ENCODE peak calls at places on chromosomes 2 and 18, in six cellular contexts. One of them, this sample, is unnamed.

GRCh38 chr2:231245253-231246094 is 47.0 kb downstream of the ARMC9 start:
- DNase-seq in LHCN-M2: no peak
- DNase-seq in activated naive CD8-positive, alpha-beta T cell treated with anti-CD3 and anti-CD28 coated beads for 36 hours: no peak
- DNase-seq in NCI-H1092 treated with DMSO at 0.1 percent for 48 hours: no peak
- DNase-seq in activated gamma-delta T cell: no peak
- DNase-seq in A549: no peak
- DNase-seq in this sample: no peak

GRCh38 chr2:18891598-18892345 is 302.4 kb upstream of the NT5C1B start:
- DNase-seq in LHCN-M2: no peak
- DNase-seq in activated naive CD8-positive, alpha-beta T cell treated with anti-CD3 and anti-CD28 coated beads for 36 hours: no peak
- DNase-seq in NCI-H1092 treated with DMSO at 0.1 percent for 48 hours: no peak
- DNase-seq in activated gamma-delta T cell: no peak
- DNase-seq in A549: no peak
- DNase-seq in this sample: no peak

GRCh38 chr2:196113061-196113974 is 44.7 kb upstream of the DNAH7 start:
- DNase-seq in LHCN-M2: peak; percentile 67
- DNase-seq in activated naive CD8-positive, alpha-beta T cell treated with anti-CD3 and anti-CD28 coated beads for 36 hours: no peak
- DNase-seq in NCI-H1092 treated with DMSO at 0.1 percent for 48 hours: no peak
- DNase-seq in activated gamma-delta T cell: no peak
- DNase-seq in A549: no peak
- DNase-seq in this sample: peak; percentile 54

GRCh38 chr18:25990473-25990872 is 99.9 kb downstream of the SS18 start:
- DNase-seq in LHCN-M2: no peak
- DNase-seq in activated naive CD8-positive, alpha-beta T cell treated with anti-CD3 and anti-CD28 coated beads for 36 hours: no peak
- DNase-seq in NCI-H1092 treated with DMSO at 0.1 percent for 48 hours: no peak
- DNase-seq in activated gamma-delta T cell: no peak
- DNase-seq in A549: no peak
- DNase-seq in this sample: no peak

GRCh38 chr18:9736942-9737813 is 29.1 kb downstream of the RAB31 start:
- DNase-seq in LHCN-M2: peak; percentile 77
- DNase-seq in activated naive CD8-positive, alpha-beta T cell treated with anti-CD3 and anti-CD28 coated beads for 36 hours: no peak
- DNase-seq in NCI-H1092 treated with DMSO at 0.1 percent for 48 hours: peak; percentile 87
- DNase-seq in activated gamma-delta T cell: no peak
- DNase-seq in A549: no peak
- DNase-seq in this sample: peak; percentile 52

GRCh38 chr2:187612857-187613256 is 58.6 kb upstream of the TFPI start:
- DNase-seq in LHCN-M2: no peak
- DNase-seq in activated naive CD8-positive, alpha-beta T cell treated with anti-CD3 and anti-CD28 coated beads for 36 hours: no peak
- DNase-seq in NCI-H1092 treated with DMSO at 0.1 percent for 48 hours: no peak
- DNase-seq in activated gamma-delta T cell: no peak
- DNase-seq in A549: no peak
- DNase-seq in this sample: no peak

GRCh38 chr2:46737577-46737976 is 178.0 kb downstream of the MCFD2 start:
- DNase-seq in LHCN-M2: no peak
- DNase-seq in activated naive CD8-positive, alpha-beta T cell treated with anti-CD3 and anti-CD28 coated beads for 36 hours: no peak
- DNase-seq in NCI-H1092 treated with DMSO at 0.1 percent for 48 hours: no peak
- DNase-seq in activated gamma-delta T cell: no peak
- DNase-seq in A549: peak; percentile 28
- DNase-seq in this sample: no peak

GRCh38 chr2:101796825-101797600 is 99.5 kb downstream of the MAP4K4 start:
- DNase-seq in LHCN-M2: no peak
- DNase-seq in activated naive CD8-positive, alpha-beta T cell treated with anti-CD3 and anti-CD28 coated beads for 36 hours: no peak
- DNase-seq in NCI-H1092 treated with DMSO at 0.1 percent for 48 hours: no peak
- DNase-seq in activated gamma-delta T cell: no peak
- DNase-seq in A549: no peak
- DNase-seq in this sample: no peak